ENCODE peak calls at places on chromosome 11, in eight cellular contexts. Q is fibroblast of mammary gland; R is ureter; M is CD8-positive, alpha-beta memory T cell; C is NCI-H2029; H is tibial nerve; N is GM12891; L is NCI-H1417. E is an unnamed sample.

GRCh38 chr11:72038491-72038890 is 39.8 kb downstream of the IL18BP start:
- DNase-seq in M (no peak), R (peak), L (peak), Q (peak), H (peak), N (no peak), C (peak), E (no peak)

GRCh38 chr11:63165710-63166310 is 21.8 kb upstream of the SLC22A24 start:
- DNase-seq in M (no peak), R (no peak), H (no peak), N (no peak), C (no peak), L (no peak), Q (peak), E (no peak)

GRCh38 chr11:3615998-3616397 is 25.8 kb downstream of the ART5 start:
- DNase-seq in R (no peak), Q (no peak), C (no peak), M (no peak), N (no peak), L (no peak), H (no peak), E (no peak)

GRCh38 chr11:72899238-72899637 is 85.0 kb downstream of the ATG16L2 start:
- DNase-seq in Q (peak), L (no peak), H (no peak), N (no peak), M (no peak), R (no peak), C (no peak), E (no peak)

GRCh38 chr11:86070435-86071056 is 1.7 kb upstream of the PICALM start:
- DNase-seq in Q (no peak), M (no peak), R (no peak), N (no peak), C (no peak), L (no peak), H (no peak), E (no peak)

GRCh38 chr11:89529619-89530018 is 38.4 kb upstream of the NOX4 start:
- DNase-seq in C (no peak), L (no peak), Q (no peak), R (no peak), M (no peak), N (no peak), H (no peak), E (no peak)

GRCh38 chr11:15199693-15200092 is 85.0 kb downstream of the INSC start:
- DNase-seq in C (peak), H (no peak), R (no peak), N (no peak), L (no peak), M (no peak), Q (peak), E (no peak)

GRCh38 chr11:65150513-65151271 is 16.4 kb upstream of the SYVN1 start:
- DNase-seq in C (peak), R (peak), H (peak), Q (peak), L (peak), M (no peak), N (no peak), E (no peak)